ENCODE peak calls at places on chromosomes 1 and 21, in seven cellular contexts. One of them, this sample, is unnamed.

GRCh38 chr1:208230668-208231529 is 13.3 kb downstream of the PLXNA2 start:
- DNase-seq in H4: no peak
- DNase-seq in activated CD4-positive, alpha-beta T cell treated with anti-CD3 and anti-CD28 coated beads, Interleukin-2, amount 50 U/mL, for 1 hour: no peak
- DNase-seq in uterus: no peak
- DNase-seq in Caki2: no peak
- DNase-seq in activated naive CD4-positive, alpha-beta T cell: no peak
- DNase-seq in M059J: no peak
- DNase-seq in this sample: no peak

GRCh38 chr1:202713110-202713509 is 2.9 kb upstream of the SYT2 start:
- DNase-seq in H4: no peak
- DNase-seq in activated CD4-positive, alpha-beta T cell treated with anti-CD3 and anti-CD28 coated beads, Interleukin-2, amount 50 U/mL, for 1 hour: no peak
- DNase-seq in uterus: no peak
- DNase-seq in Caki2: no peak
- DNase-seq in activated naive CD4-positive, alpha-beta T cell: no peak
- DNase-seq in M059J: no peak
- DNase-seq in this sample: peak

GRCh38 chr1:19272064-19272463 is 16.5 kb downstream of the AKR7A3 start:
- DNase-seq in H4: no peak
- DNase-seq in activated CD4-positive, alpha-beta T cell treated with anti-CD3 and anti-CD28 coated beads, Interleukin-2, amount 50 U/mL, for 1 hour: no peak
- DNase-seq in uterus: no peak
- DNase-seq in Caki2: no peak
- DNase-seq in activated naive CD4-positive, alpha-beta T cell: no peak
- DNase-seq in M059J: no peak
- DNase-seq in this sample: no peak

GRCh38 chr1:203320546-203321272 is 15.4 kb downstream of the BTG2 start:
- DNase-seq in H4: peak
- DNase-seq in activated CD4-positive, alpha-beta T cell treated with anti-CD3 and anti-CD28 coated beads, Interleukin-2, amount 50 U/mL, for 1 hour: peak
- DNase-seq in uterus: peak
- DNase-seq in Caki2: no peak
- DNase-seq in activated naive CD4-positive, alpha-beta T cell: no peak
- DNase-seq in M059J: peak
- DNase-seq in this sample: no peak

GRCh38 chr21:36697473-36698159 is 1.3 kb upstream of the SIM2 start:
- DNase-seq in H4: no peak
- DNase-seq in activated CD4-positive, alpha-beta T cell treated with anti-CD3 and anti-CD28 coated beads, Interleukin-2, amount 50 U/mL, for 1 hour: no peak
- DNase-seq in uterus: no peak
- DNase-seq in Caki2: no peak
- DNase-seq in activated naive CD4-positive, alpha-beta T cell: no peak
- DNase-seq in M059J: no peak
- DNase-seq in this sample: no peak

GRCh38 chr21:44402323-44403105 is 49.1 kb downstream of the TRPM2 start:
- DNase-seq in H4: peak
- DNase-seq in activated CD4-positive, alpha-beta T cell treated with anti-CD3 and anti-CD28 coated beads, Interleukin-2, amount 50 U/mL, for 1 hour: no peak
- DNase-seq in uterus: no peak
- DNase-seq in Caki2: no peak
- DNase-seq in activated naive CD4-positive, alpha-beta T cell: no peak
- DNase-seq in M059J: peak
- DNase-seq in this sample: no peak

GRCh38 chr1:83761084-83761760 is 237.7 kb downstream of the TTLL7 start:
- DNase-seq in H4: no peak
- DNase-seq in activated CD4-positive, alpha-beta T cell treated with anti-CD3 and anti-CD28 coated beads, Interleukin-2, amount 50 U/mL, for 1 hour: no peak
- DNase-seq in uterus: no peak
- DNase-seq in Caki2: no peak
- DNase-seq in activated naive CD4-positive, alpha-beta T cell: no peak
- DNase-seq in M059J: no peak
- DNase-seq in this sample: no peak

GRCh38 chr1:15902882-15903281 is 55.4 kb downstream of the SPEN start:
- DNase-seq in H4: peak
- DNase-seq in activated CD4-positive, alpha-beta T cell treated with anti-CD3 and anti-CD28 coated beads, Interleukin-2, amount 50 U/mL, for 1 hour: no peak
- DNase-seq in uterus: no peak
- DNase-seq in Caki2: peak
- DNase-seq in activated naive CD4-positive, alpha-beta T cell: no peak
- DNase-seq in M059J: peak
- DNase-seq in this sample: peak

GRCh38 chr1:27527223-27527856 is 37.4 kb upstream of the WASF2 start:
- DNase-seq in H4: no peak
- DNase-seq in activated CD4-positive, alpha-beta T cell treated with anti-CD3 and anti-CD28 coated beads, Interleukin-2, amount 50 U/mL, for 1 hour: peak
- DNase-seq in uterus: peak
- DNase-seq in Caki2: no peak
- DNase-seq in activated naive CD4-positive, alpha-beta T cell: no peak
- DNase-seq in M059J: peak
- DNase-seq in this sample: no peak

GRCh38 chr1:156795787-156796186 is 20.9 kb downstream of the SH2D2A start:
- DNase-seq in H4: peak
- DNase-seq in activated CD4-positive, alpha-beta T cell treated with anti-CD3 and anti-CD28 coated beads, Interleukin-2, amount 50 U/mL, for 1 hour: no peak
- DNase-seq in uterus: no peak
- DNase-seq in Caki2: no peak
- DNase-seq in activated naive CD4-positive, alpha-beta T cell: no peak
- DNase-seq in M059J: peak
- DNase-seq in this sample: no peak

GRCh38 chr1:215083408-215083961 is 948 bp downstream of the KCNK2 start:
- DNase-seq in H4: no peak
- DNase-seq in activated CD4-positive, alpha-beta T cell treated with anti-CD3 and anti-CD28 coated beads, Interleukin-2, amount 50 U/mL, for 1 hour: no peak
- DNase-seq in uterus: no peak
- DNase-seq in Caki2: peak
- DNase-seq in activated naive CD4-positive, alpha-beta T cell: no peak
- DNase-seq in M059J: peak
- DNase-seq in this sample: no peak

GRCh38 chr1:242008788-242009500 is 10.0 kb upstream of the MAP1LC3C start:
- DNase-seq in H4: no peak
- DNase-seq in activated CD4-positive, alpha-beta T cell treated with anti-CD3 and anti-CD28 coated beads, Interleukin-2, amount 50 U/mL, for 1 hour: no peak
- DNase-seq in uterus: peak
- DNase-seq in Caki2: no peak
- DNase-seq in activated naive CD4-positive, alpha-beta T cell: no peak
- DNase-seq in M059J: no peak
- DNase-seq in this sample: no peak

GRCh38 chr1:2049517-2050481 is at the start of gene PRKCZ:
- DNase-seq in H4: no peak
- DNase-seq in activated CD4-positive, alpha-beta T cell treated with anti-CD3 and anti-CD28 coated beads, Interleukin-2, amount 50 U/mL, for 1 hour: peak
- DNase-seq in uterus: peak
- DNase-seq in Caki2: peak
- DNase-seq in activated naive CD4-positive, alpha-beta T cell: peak
- DNase-seq in M059J: no peak
- DNase-seq in this sample: peak

GRCh38 chr1:199859525-199859924 is 168.0 kb upstream of the NR5A2 start:
- DNase-seq in H4: peak
- DNase-seq in activated CD4-positive, alpha-beta T cell treated with anti-CD3 and anti-CD28 coated beads, Interleukin-2, amount 50 U/mL, for 1 hour: no peak
- DNase-seq in uterus: no peak
- DNase-seq in Caki2: no peak
- DNase-seq in activated naive CD4-positive, alpha-beta T cell: no peak
- DNase-seq in M059J: peak
- DNase-seq in this sample: peak

GRCh38 chr1:55519937-55520683 is 304.9 kb upstream of the USP24 start:
- DNase-seq in H4: peak
- DNase-seq in activated CD4-positive, alpha-beta T cell treated with anti-CD3 and anti-CD28 coated beads, Interleukin-2, amount 50 U/mL, for 1 hour: no peak
- DNase-seq in uterus: peak
- DNase-seq in Caki2: peak
- DNase-seq in activated naive CD4-positive, alpha-beta T cell: no peak
- DNase-seq in M059J: no peak
- DNase-seq in this sample: no peak

GRCh38 chr1:118100686-118101300 is 84.2 kb downstream of the SPAG17 start:
- DNase-seq in H4: no peak
- DNase-seq in activated CD4-positive, alpha-beta T cell treated with anti-CD3 and anti-CD28 coated beads, Interleukin-2, amount 50 U/mL, for 1 hour: no peak
- DNase-seq in uterus: no peak
- DNase-seq in Caki2: no peak
- DNase-seq in activated naive CD4-positive, alpha-beta T cell: no peak
- DNase-seq in M059J: peak
- DNase-seq in this sample: peak

GRCh38 chr1:182249201-182249676 is 142.4 kb downstream of the GLUL start:
- DNase-seq in H4: no peak
- DNase-seq in activated CD4-positive, alpha-beta T cell treated with anti-CD3 and anti-CD28 coated beads, Interleukin-2, amount 50 U/mL, for 1 hour: no peak
- DNase-seq in uterus: no peak
- DNase-seq in Caki2: no peak
- DNase-seq in activated naive CD4-positive, alpha-beta T cell: no peak
- DNase-seq in M059J: no peak
- DNase-seq in this sample: peak

GRCh38 chr1:91851130-91852010 is 34.6 kb downstream of the TGFBR3 start:
- DNase-seq in H4: peak
- DNase-seq in activated CD4-positive, alpha-beta T cell treated with anti-CD3 and anti-CD28 coated beads, Interleukin-2, amount 50 U/mL, for 1 hour: no peak
- DNase-seq in uterus: peak
- DNase-seq in Caki2: no peak
- DNase-seq in activated naive CD4-positive, alpha-beta T cell: no peak
- DNase-seq in M059J: peak
- DNase-seq in this sample: peak

GRCh38 chr1:101181930-101182329 is 54.9 kb upstream of the S1PR1 start:
- DNase-seq in H4: no peak
- DNase-seq in activated CD4-positive, alpha-beta T cell treated with anti-CD3 and anti-CD28 coated beads, Interleukin-2, amount 50 U/mL, for 1 hour: no peak
- DNase-seq in uterus: peak
- DNase-seq in Caki2: no peak
- DNase-seq in activated naive CD4-positive, alpha-beta T cell: no peak
- DNase-seq in M059J: peak
- DNase-seq in this sample: peak

GRCh38 chr1:223135176-223135575 is 7.9 kb downstream of the TLR5 start:
- DNase-seq in H4: peak
- DNase-seq in activated CD4-positive, alpha-beta T cell treated with anti-CD3 and anti-CD28 coated beads, Interleukin-2, amount 50 U/mL, for 1 hour: no peak
- DNase-seq in uterus: peak
- DNase-seq in Caki2: no peak
- DNase-seq in activated naive CD4-positive, alpha-beta T cell: no peak
- DNase-seq in M059J: peak
- DNase-seq in this sample: peak

GRCh38 chr21:38756746-38757145 is 49.0 kb upstream of the ETS2 start:
- DNase-seq in H4: no peak
- DNase-seq in activated CD4-positive, alpha-beta T cell treated with anti-CD3 and anti-CD28 coated beads, Interleukin-2, amount 50 U/mL, for 1 hour: no peak
- DNase-seq in uterus: no peak
- DNase-seq in Caki2: no peak
- DNase-seq in activated naive CD4-positive, alpha-beta T cell: no peak
- DNase-seq in M059J: peak
- DNase-seq in this sample: peak

GRCh38 chr1:114758251-114758832 is 558 bp upstream of the CSDE1 start:
- DNase-seq in H4: peak
- DNase-seq in activated CD4-positive, alpha-beta T cell treated with anti-CD3 and anti-CD28 coated beads, Interleukin-2, amount 50 U/mL, for 1 hour: no peak
- DNase-seq in uterus: no peak
- DNase-seq in Caki2: no peak
- DNase-seq in activated naive CD4-positive, alpha-beta T cell: no peak
- DNase-seq in M059J: peak
- DNase-seq in this sample: no peak

GRCh38 chr1:171754381-171754705 is 12.5 kb upstream of the VAMP4 start:
- DNase-seq in H4: no peak
- DNase-seq in activated CD4-positive, alpha-beta T cell treated with anti-CD3 and anti-CD28 coated beads, Interleukin-2, amount 50 U/mL, for 1 hour: no peak
- DNase-seq in uterus: no peak
- DNase-seq in Caki2: no peak
- DNase-seq in activated naive CD4-positive, alpha-beta T cell: no peak
- DNase-seq in M059J: peak
- DNase-seq in this sample: no peak

GRCh38 chr1:166947398-166948043 is 27.8 kb downstream of the ILDR2 start:
- DNase-seq in H4: peak
- DNase-seq in activated CD4-positive, alpha-beta T cell treated with anti-CD3 and anti-CD28 coated beads, Interleukin-2, amount 50 U/mL, for 1 hour: no peak
- DNase-seq in uterus: peak
- DNase-seq in Caki2: no peak
- DNase-seq in activated naive CD4-positive, alpha-beta T cell: no peak
- DNase-seq in M059J: peak
- DNase-seq in this sample: no peak

GRCh38 chr1:39116868-39117728 is 87.4 kb upstream of the MACF1 start:
- DNase-seq in H4: peak
- DNase-seq in activated CD4-positive, alpha-beta T cell treated with anti-CD3 and anti-CD28 coated beads, Interleukin-2, amount 50 U/mL, for 1 hour: no peak
- DNase-seq in uterus: no peak
- DNase-seq in Caki2: no peak
- DNase-seq in activated naive CD4-positive, alpha-beta T cell: no peak
- DNase-seq in M059J: peak
- DNase-seq in this sample: peak

GRCh38 chr1:177748080-177748801 is 221.6 kb downstream of the SEC16B start:
- DNase-seq in H4: no peak
- DNase-seq in activated CD4-positive, alpha-beta T cell treated with anti-CD3 and anti-CD28 coated beads, Interleukin-2, amount 50 U/mL, for 1 hour: no peak
- DNase-seq in uterus: no peak
- DNase-seq in Caki2: no peak
- DNase-seq in activated naive CD4-positive, alpha-beta T cell: no peak
- DNase-seq in M059J: no peak
- DNase-seq in this sample: no peak

GRCh38 chr1:222643603-222643936 is 25.7 kb downstream of the MIA3 start:
- DNase-seq in H4: peak
- DNase-seq in activated CD4-positive, alpha-beta T cell treated with anti-CD3 and anti-CD28 coated beads, Interleukin-2, amount 50 U/mL, for 1 hour: no peak
- DNase-seq in uterus: peak
- DNase-seq in Caki2: no peak
- DNase-seq in activated naive CD4-positive, alpha-beta T cell: no peak
- DNase-seq in M059J: no peak
- DNase-seq in this sample: no peak

GRCh38 chr1:10833630-10834557 is 37.4 kb upstream of the CASZ1 start:
- DNase-seq in H4: no peak
- DNase-seq in activated CD4-positive, alpha-beta T cell treated with anti-CD3 and anti-CD28 coated beads, Interleukin-2, amount 50 U/mL, for 1 hour: no peak
- DNase-seq in uterus: no peak
- DNase-seq in Caki2: no peak
- DNase-seq in activated naive CD4-positive, alpha-beta T cell: no peak
- DNase-seq in M059J: peak
- DNase-seq in this sample: no peak

GRCh38 chr1:32947669-32948068 is 16.9 kb downstream of the RNF19B start:
- DNase-seq in H4: no peak
- DNase-seq in activated CD4-positive, alpha-beta T cell treated with anti-CD3 and anti-CD28 coated beads, Interleukin-2, amount 50 U/mL, for 1 hour: no peak
- DNase-seq in uterus: no peak
- DNase-seq in Caki2: no peak
- DNase-seq in activated naive CD4-positive, alpha-beta T cell: no peak
- DNase-seq in M059J: no peak
- DNase-seq in this sample: no peak